ENCODE peak calls at places on chromosomes 2 and 18, in seven cellular contexts. Z is RWPE1, C is adrenal gland, I is nephron progenitor cell, U is NB4, J is GM20000, R is AG09309. O is an unnamed sample.

GRCh38 chr2:173713904-173714555 is 251.1 kb downstream of the SP3 start:
- DNase-seq in Z (no peak), C (no peak), I (no peak), U (no peak), J (no peak), R (no peak), O (peak)

GRCh38 chr2:67626656-67627055 is 229.5 kb downstream of the ETAA1 start:
- DNase-seq in Z (no peak), C (no peak), I (no peak), U (no peak), J (no peak), R (no peak), O (no peak)

GRCh38 chr2:171516793-171517192 is 5.5 kb upstream of the CYBRD1 start:
- DNase-seq in Z (no peak), C (no peak), I (no peak), U (no peak), J (no peak), R (no peak), O (no peak)

GRCh38 chr2:67777010-67777409 is 285.8 kb downstream of the C1D start:
- DNase-seq in Z (no peak), C (no peak), I (no peak), U (no peak), J (no peak), R (no peak), O (no peak)

GRCh38 chr2:230614913-230615332 is 97.7 kb upstream of the CAB39 start:
- DNase-seq in Z (no peak), C (no peak), I (no peak), U (no peak), J (peak), R (no peak), O (no peak)

GRCh38 chr2:203547356-203547755 is 12.3 kb upstream of the RAPH1 start:
- DNase-seq in Z (no peak), C (no peak), I (no peak), U (no peak), J (no peak), R (no peak), O (no peak)

GRCh38 chr18:57087985-57088384 is 58.9 kb upstream of the BOD1L2 start:
- DNase-seq in Z (peak), C (no peak), I (no peak), U (no peak), J (no peak), R (no peak), O (no peak)

GRCh38 chr2:166468124-166469024 is 25.7 kb downstream of the SCN7A start:
- DNase-seq in Z (no peak), C (no peak), I (no peak), U (peak), J (no peak), R (no peak), O (no peak)

GRCh38 chr18:43420950-43421349 is 143.7 kb upstream of the SYT4 start:
- DNase-seq in Z (no peak), C (no peak), I (no peak), U (no peak), J (no peak), R (no peak), O (no peak)

GRCh38 chr2:223787358-223787757 is 50.0 kb downstream of the AP1S3 start:
- DNase-seq in Z (no peak), C (no peak), I (no peak), U (peak), J (peak), R (no peak), O (no peak)

GRCh38 chr2:27086090-27086721 is 366 bp upstream of the KHK start:
- DNase-seq in Z (peak), C (peak), I (peak), U (peak), J (peak), R (peak), O (peak)

GRCh38 chr18:51852661-51853060 is 487.3 kb upstream of the DCC start:
- DNase-seq in Z (no peak), C (no peak), I (no peak), U (no peak), J (no peak), R (no peak), O (no peak)

GRCh38 chr2:20190862-20191713 is 33.8 kb downstream of the SDC1 start:
- DNase-seq in Z (no peak), C (no peak), I (peak), U (peak), J (no peak), R (no peak), O (no peak)

GRCh38 chr2:172438741-172439508 is 11.5 kb downstream of the ITGA6 start:
- DNase-seq in Z (peak), C (peak), I (no peak), U (no peak), J (no peak), R (no peak), O (no peak)

GRCh38 chr2:217610411-217610814 is 392.4 kb downstream of the TNS1 start:
- DNase-seq in Z (no peak), C (no peak), I (no peak), U (peak), J (no peak), R (no peak), O (no peak)

GRCh38 chr2:43210467-43211303 is 15.7 kb downstream of the ZFP36L2 start:
- DNase-seq in Z (no peak), C (no peak), I (no peak), U (peak), J (no peak), R (peak), O (no peak)

GRCh38 chr2:64749446-64749845 is 95.7 kb upstream of the SERTAD2 start:
- DNase-seq in Z (no peak), C (no peak), I (no peak), U (no peak), J (no peak), R (no peak), O (no peak)

GRCh38 chr2:64879745-64880144 is 109.5 kb upstream of the SLC1A4 start:
- DNase-seq in Z (no peak), C (no peak), I (no peak), U (no peak), J (no peak), R (no peak), O (no peak)

GRCh38 chr2:195820373-195820772 is 163.3 kb downstream of the SLC39A10 start:
- DNase-seq in Z (peak), C (no peak), I (no peak), U (peak), J (no peak), R (peak), O (no peak)

GRCh38 chr2:66110071-66110470 is 324.9 kb upstream of the MEIS1 start:
- DNase-seq in Z (no peak), C (no peak), I (no peak), U (no peak), J (no peak), R (no peak), O (no peak)

GRCh38 chr2:239339726-239340654 is 60.8 kb downstream of the HDAC4 start:
- DNase-seq in Z (no peak), C (no peak), I (no peak), U (peak), J (peak), R (no peak), O (no peak)

GRCh38 chr2:149017116-149017985 is 21.1 kb upstream of the LYPD6B start:
- DNase-seq in Z (peak), C (peak), I (peak), U (peak), J (peak), R (no peak), O (peak)

GRCh38 chr2:203687161-203687560 is 19.3 kb upstream of the CD28 start:
- DNase-seq in Z (peak), C (no peak), I (no peak), U (no peak), J (no peak), R (no peak), O (no peak)

GRCh38 chr18:41731887-41732286 is 223.1 kb upstream of the PIK3C3 start:
- DNase-seq in Z (peak), C (no peak), I (no peak), U (no peak), J (no peak), R (no peak), O (no peak)

GRCh38 chr2:204550738-204551137 is 5.5 kb downstream of the PARD3B start:
- DNase-seq in Z (no peak), C (no peak), I (no peak), U (no peak), J (no peak), R (peak), O (no peak)

GRCh38 chr18:13256444-13257305 is 38.1 kb downstream of the LDLRAD4 start:
- DNase-seq in Z (no peak), C (no peak), I (no peak), U (no peak), J (no peak), R (no peak), O (no peak)

GRCh38 chr2:61949458-61950107 is 44.1 kb downstream of the COMMD1 start:
- DNase-seq in Z (no peak), C (no peak), I (no peak), U (no peak), J (no peak), R (no peak), O (no peak)

GRCh38 chr2:173651891-173652290 is 297.2 kb downstream of the CDCA7 start:
- DNase-seq in Z (no peak), C (no peak), I (no peak), U (no peak), J (no peak), R (no peak), O (no peak)

GRCh38 chr2:136281281-136282117 is 163.6 kb upstream of the CXCR4 start:
- DNase-seq in Z (no peak), C (no peak), I (no peak), U (no peak), J (peak), R (no peak), O (no peak)

GRCh38 chr2:207847807-207848544 is 78.3 kb upstream of the FZD5 start:
- DNase-seq in Z (peak), C (no peak), I (no peak), U (peak), J (no peak), R (no peak), O (no peak)

GRCh38 chr2:134771313-134771801 is 52.6 kb upstream of the TMEM163 start:
- DNase-seq in Z (no peak), C (no peak), I (no peak), U (no peak), J (no peak), R (no peak), O (no peak)

GRCh38 chr18:49447810-49448745 is 12.4 kb downstream of the DYM start:
- DNase-seq in Z (peak), C (peak), I (peak), U (peak), J (peak), R (peak), O (no peak)

GRCh38 chr2:207078186-207078798 is 87.5 kb downstream of the KLF7 start:
- DNase-seq in Z (no peak), C (no peak), I (no peak), U (no peak), J (no peak), R (no peak), O (no peak)

GRCh38 chr2:215002500-215002899 is 135.9 kb downstream of the ABCA12 start:
- DNase-seq in Z (peak), C (peak), I (peak), U (peak), J (peak), R (peak), O (no peak)

GRCh38 chr2:121501070-121501469 is 29.6 kb upstream of the RNU4ATAC start:
- DNase-seq in Z (peak), C (no peak), I (no peak), U (no peak), J (peak), R (no peak), O (no peak)

GRCh38 chr18:28178720-28179119 is 1.8 kb upstream of the CDH2 start:
- DNase-seq in Z (no peak), C (peak), I (peak), U (no peak), J (no peak), R (no peak), O (no peak)

GRCh38 chr2:187177253-187177652 is 270.8 kb downstream of the CALCRL start:
- DNase-seq in Z (no peak), C (no peak), I (no peak), U (no peak), J (no peak), R (no peak), O (no peak)

GRCh38 chr2:187171318-187171717 is 276.7 kb downstream of the CALCRL start:
- DNase-seq in Z (no peak), C (no peak), I (no peak), U (no peak), J (no peak), R (no peak), O (no peak)

GRCh38 chr2:187169864-187170263 is 278.2 kb downstream of the CALCRL start:
- DNase-seq in Z (no peak), C (no peak), I (no peak), U (no peak), J (no peak), R (no peak), O (no peak)

GRCh38 chr2:187169108-187169713 is 278.8 kb downstream of the CALCRL start:
- DNase-seq in Z (no peak), C (no peak), I (no peak), U (peak), J (peak), R (no peak), O (no peak)

GRCh38 chr2:187174582-187174981 is 273.5 kb downstream of the CALCRL start:
- DNase-seq in Z (no peak), C (no peak), I (no peak), U (peak), J (no peak), R (no peak), O (no peak)
- TF ChIP-seq CTCF in Z (peak), C (no peak), I (peak), U (peak), J (peak), R (peak), O (peak)

DNA sequence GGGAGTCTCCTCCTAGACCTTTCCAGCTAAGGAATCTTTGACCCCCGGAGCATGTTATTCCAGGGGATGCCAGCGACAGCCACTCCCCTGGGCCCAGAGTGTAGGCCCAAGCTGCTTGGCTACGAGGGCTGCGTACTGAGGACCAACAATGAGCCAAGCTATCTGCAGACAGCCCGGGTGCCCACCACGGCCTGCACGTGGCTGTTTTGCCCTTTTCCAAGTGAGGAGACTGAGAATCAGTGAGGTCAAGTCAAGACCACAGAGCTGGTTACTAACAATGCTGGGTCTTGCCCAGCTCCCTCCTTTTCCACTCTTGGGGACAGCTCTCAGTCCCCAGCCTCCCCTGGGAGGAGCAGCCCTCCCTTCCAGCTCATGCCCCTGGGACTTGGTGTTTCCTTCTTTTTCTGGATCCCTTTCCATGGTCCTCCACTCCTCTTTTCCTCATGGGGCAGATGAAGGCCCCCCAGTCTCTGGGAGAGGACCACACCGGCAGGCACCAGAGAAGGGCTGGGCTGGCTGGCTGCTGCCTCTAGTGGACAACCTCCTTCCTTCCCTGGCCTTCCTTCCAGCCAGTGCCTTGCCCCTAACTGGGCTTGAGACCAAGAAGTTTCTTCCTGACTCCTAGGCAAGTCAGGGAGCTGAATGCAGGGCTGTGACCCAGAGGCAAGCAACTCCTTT is 550 bp upstream of the MALL start:
- DNase-seq in Z (no peak), C (peak), I (peak), U (no peak), J (peak), R (no peak), O (peak)
- TF ChIP-seq CTCF in Z (peak), C (peak), I (peak), U (no peak), J (peak), R (peak), O (peak)

GRCh38 chr18:47930086-47930843 is at the start of gene SMAD2:
- DNase-seq in Z (peak), C (peak), I (peak), U (peak), J (peak), R (no peak), O (peak)

GRCh38 chr18:47928466-47928865 is 2.0 kb downstream of the SMAD2 start:
- DNase-seq in Z (no peak), C (no peak), I (no peak), U (no peak), J (no peak), R (no peak), O (no peak)

GRCh38 chr18:47930844-47931706 is 616 bp upstream of the SMAD2 start:
- DNase-seq in Z (peak), C (peak), I (peak), U (peak), J (peak), R (peak), O (peak)

GRCh38 chr18:47931707-47932103 is 1.2 kb upstream of the SMAD2 start:
- DNase-seq in Z (no peak), C (peak), I (no peak), U (peak), J (peak), R (no peak), O (no peak)

DNA sequence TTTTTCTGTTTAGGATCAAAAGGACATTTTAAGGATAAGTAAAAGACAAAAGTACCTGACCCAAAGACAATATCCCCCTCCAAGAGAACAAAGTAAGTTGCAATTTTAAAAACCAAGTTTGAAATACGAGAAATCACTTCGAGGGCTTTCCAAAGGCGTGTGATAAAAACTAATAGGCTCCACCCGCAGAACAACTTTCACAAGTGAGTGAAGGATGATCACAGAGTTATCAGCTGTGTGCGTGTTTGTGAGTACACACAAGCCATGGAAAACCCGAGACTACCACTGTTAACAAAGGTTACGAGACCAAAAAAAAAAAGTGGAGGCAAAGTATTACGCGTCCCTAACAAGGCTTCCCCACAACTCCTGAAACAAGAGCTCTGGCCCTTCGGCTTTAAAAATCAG is 776 bp downstream of the SMAD2 start:
- DNase-seq in Z (no peak), C (peak), I (no peak), U (no peak), J (no peak), R (no peak), O (no peak)
- TF ChIP-seq CTCF in Z (no peak), C (no peak), I (no peak), U (no peak), J (no peak), R (no peak), O (no peak)

GRCh38 chr18:46542545-46542944 is 114.5 kb downstream of the LOXHD1 start:
- DNase-seq in Z (peak), C (no peak), I (peak), U (no peak), J (no peak), R (no peak), O (no peak)

GRCh38 chr18:46536215-46536874 is 120.7 kb downstream of the LOXHD1 start:
- DNase-seq in Z (peak), C (no peak), I (no peak), U (no peak), J (no peak), R (no peak), O (no peak)

GRCh38 chr18:46541626-46542189 is 115.3 kb downstream of the LOXHD1 start:
- DNase-seq in Z (no peak), C (no peak), I (no peak), U (no peak), J (no peak), R (no peak), O (no peak)

GRCh38 chr18:46538376-46538775 is 118.6 kb downstream of the LOXHD1 start:
- DNase-seq in Z (no peak), C (no peak), I (no peak), U (no peak), J (no peak), R (no peak), O (no peak)
- TF ChIP-seq CTCF in Z (no peak), C (no peak), I (no peak), U (no peak), J (no peak), R (no peak), O (no peak)

GRCh38 chr2:45583989-45584388 is 27.1 kb downstream of the SRBD1 start:
- DNase-seq in Z (no peak), C (no peak), I (no peak), U (peak), J (no peak), R (no peak), O (no peak)

GRCh38 chr2:45588158-45588829 is 22.8 kb downstream of the SRBD1 start:
- DNase-seq in Z (no peak), C (no peak), I (no peak), U (peak), J (no peak), R (no peak), O (no peak)

GRCh38 chr2:45585267-45585861 is 25.7 kb downstream of the SRBD1 start:
- DNase-seq in Z (peak), C (peak), I (no peak), U (peak), J (peak), R (no peak), O (no peak)

GRCh38 chr2:45582522-45582921 is 28.5 kb downstream of the SRBD1 start:
- DNase-seq in Z (no peak), C (no peak), I (no peak), U (no peak), J (no peak), R (no peak), O (no peak)

DNA sequence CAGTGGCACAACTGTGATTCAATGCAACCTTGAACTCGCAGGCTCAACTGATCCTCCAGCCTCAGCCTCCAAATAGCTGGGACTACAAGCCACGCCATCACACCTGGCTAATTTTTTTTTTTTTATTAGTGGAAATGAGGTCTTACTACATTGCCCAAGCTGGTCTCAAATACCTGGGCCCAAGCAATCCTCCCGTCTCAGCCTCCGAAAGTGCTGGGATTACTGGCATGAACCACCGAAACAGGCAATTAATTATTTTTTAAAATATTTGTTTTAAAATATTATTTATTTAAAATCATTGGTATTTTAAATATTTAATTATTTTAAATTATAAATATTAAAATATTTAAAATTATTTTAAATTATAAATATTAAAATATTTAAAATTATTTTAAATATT is 24.5 kb downstream of the SRBD1 start:
- DNase-seq in Z (no peak), C (no peak), I (no peak), U (no peak), J (no peak), R (no peak), O (no peak)
- TF ChIP-seq CTCF in Z (no peak), C (no peak), I (no peak), U (no peak), J (no peak), R (no peak), O (no peak)

DNA sequence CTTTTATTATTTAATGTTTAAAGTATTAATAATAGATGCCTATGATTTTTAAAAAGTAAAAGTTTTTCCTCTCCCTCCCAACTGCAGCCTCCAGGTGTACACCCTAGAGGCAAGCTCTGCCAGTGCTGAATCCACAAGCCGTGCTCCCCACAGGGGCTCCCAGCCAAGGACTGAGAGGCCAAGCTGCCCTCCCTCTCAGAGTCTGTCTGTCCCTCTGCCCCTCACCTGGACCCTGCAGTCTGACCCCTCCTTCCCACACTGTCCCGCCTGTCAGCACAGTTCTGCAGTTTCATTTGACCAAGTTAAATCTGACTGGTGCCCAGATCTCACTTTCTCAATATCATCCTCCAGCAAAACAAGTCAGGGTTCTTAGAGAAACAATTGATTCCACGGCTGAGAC is 14.8 kb upstream of the PROC start:
- DNase-seq in Z (no peak), C (no peak), I (no peak), U (no peak), J (no peak), R (no peak), O (no peak)
- TF ChIP-seq CTCF in Z (no peak), C (no peak), I (no peak), U (no peak), J (no peak), R (no peak), O (no peak)

GRCh38 chr2:226795281-226796011 is 4.2 kb downstream of the IRS1 start:
- DNase-seq in Z (peak), C (peak), I (peak), U (no peak), J (no peak), R (no peak), O (no peak)
- TF ChIP-seq CTCF in Z (peak), C (peak), I (no peak), U (no peak), J (no peak), R (peak), O (no peak)